ENCODE peak calls at places on chromosomes 2 and 18, in six cellular contexts. C, M, B, O, Q and T are unnamed samples.

GRCh38 chr2:181517685-181518301 is 60.6 kb downstream of the ITGA4 start:
- DNase-seq in C (no peak), M (peak; percentile 8), B (no peak), O (no peak), Q (no peak), T (no peak)

GRCh38 chr2:189304360-189304759 is 124.8 kb upstream of the COL5A2 start:
- DNase-seq in C (no peak), M (peak; percentile 79), B (no peak), O (no peak), Q (no peak), T (no peak)

GRCh38 chr18:37935086-37935485 is 369.5 kb upstream of the CELF4 start:
- DNase-seq in C (no peak), M (no peak), B (no peak), O (no peak), Q (no peak), T (no peak)

GRCh38 chr2:155485141-155485842 is 786.8 kb downstream of the KCNJ3 start:
- DNase-seq in C (no peak), M (no peak), B (no peak), O (no peak), Q (no peak), T (no peak)

GRCh38 chr2:100818003-100818605 is 1.8 kb upstream of the NPAS2 start:
- DNase-seq in C (peak; percentile 32), M (no peak), B (peak; percentile 65), O (no peak), Q (no peak), T (no peak)

GRCh38 chr2:18836436-18836835 is 247.1 kb upstream of the NT5C1B start:
- DNase-seq in C (no peak), M (no peak), B (no peak), O (no peak), Q (peak; percentile 64), T (no peak)

GRCh38 chr2:128414351-128414750 is 95.7 kb upstream of the HS6ST1 start:
- DNase-seq in C (no peak), M (no peak), B (no peak), O (no peak), Q (peak; percentile 78), T (no peak)

GRCh38 chr2:234308814-234309195 is 188.1 kb downstream of the ARL4C start:
- DNase-seq in C (peak; percentile 58), M (peak; percentile 83), B (peak; percentile 11), O (no peak), Q (no peak), T (no peak)

GRCh38 chr2:160612266-160612864 is 118.8 kb upstream of the RBMS1 start:
- DNase-seq in C (no peak), M (no peak), B (no peak), O (no peak), Q (no peak), T (no peak)

GRCh38 chr2:241412144-241412543 is 56.1 kb downstream of the FARP2 start:
- DNase-seq in C (no peak), M (no peak), B (peak; percentile 82), O (no peak), Q (no peak), T (no peak)

GRCh38 chr18:7064346-7064745 is 53.3 kb downstream of the LAMA1 start:
- DNase-seq in C (no peak), M (no peak), B (no peak), O (no peak), Q (no peak), T (no peak)

GRCh38 chr18:22169889-22170420 is 566 bp downstream of the GATA6 start:
- DNase-seq in C (no peak), M (no peak), B (peak; percentile 74), O (no peak), Q (peak; percentile 74), T (no peak)

GRCh38 chr2:206160124-206160806 is 570 bp downstream of the EEF1B2 start:
- DNase-seq in C (no peak), M (no peak), B (peak; percentile 63), O (no peak), Q (no peak), T (no peak)

DNA sequence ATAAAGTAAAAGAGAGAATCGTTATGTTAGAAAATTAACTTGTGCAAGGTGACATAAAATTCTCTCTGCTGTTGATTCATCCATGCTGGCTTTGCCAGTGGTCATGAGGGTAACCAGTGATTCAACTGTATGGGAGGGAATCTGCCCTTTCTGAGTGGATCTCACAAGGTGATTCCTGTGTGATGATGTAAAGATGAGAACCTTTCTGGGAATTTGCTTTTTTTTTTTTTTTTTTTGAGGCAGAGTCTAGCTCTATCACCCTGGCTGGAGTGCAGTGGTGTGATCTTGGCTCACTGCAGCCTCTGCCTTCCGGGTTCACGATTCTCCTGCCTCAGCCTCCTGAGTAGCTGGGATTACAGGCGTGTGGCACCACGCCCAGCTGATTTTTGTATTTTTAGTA is 23.3 kb downstream of the RAB31 start:
- DNase-seq in C (no peak), M (no peak), B (no peak), O (no peak), Q (peak; percentile 2), T (no peak)
- H3K27ac ChIP-seq in C (peak overlapping the region; percentile 62), M (no peak overlapping the region), B (no peak overlapping the region), O (no peak overlapping the region), Q (no peak overlapping the region), T (no peak overlapping the region)

DNA sequence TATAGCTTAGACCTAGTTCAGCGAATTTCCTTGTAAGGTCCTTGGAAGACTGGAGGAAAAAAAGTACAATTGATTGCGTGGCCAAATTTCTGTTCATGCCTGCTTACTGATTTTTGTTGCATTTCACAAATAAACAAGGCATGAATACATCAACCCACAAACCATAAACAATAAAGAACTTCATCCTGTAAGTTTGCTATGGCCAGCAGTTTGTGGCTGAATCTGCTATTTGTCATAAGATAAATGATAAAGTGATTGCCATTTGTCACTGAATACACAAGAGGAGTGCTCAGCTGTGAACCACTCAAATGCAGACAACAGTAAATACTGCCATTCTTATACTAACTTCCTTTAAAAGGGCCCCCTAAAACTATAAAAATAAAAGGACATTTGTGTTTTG is 259.5 kb downstream of the CCDC178 start:
- DNase-seq in C (no peak), M (no peak), B (no peak), O (no peak), Q (no peak), T (no peak)
- H3K4me1 ChIP-seq in C (no peaks in the 10 kb centered on the region), M (no peaks in the 10 kb centered on the region), B (peaks cover 16% of the 10 kb centered on the region), O (no peaks in the 10 kb centered on the region), Q (peaks cover 4% of the 10 kb centered on the region), T (no peaks in the 10 kb centered on the region)

DNA sequence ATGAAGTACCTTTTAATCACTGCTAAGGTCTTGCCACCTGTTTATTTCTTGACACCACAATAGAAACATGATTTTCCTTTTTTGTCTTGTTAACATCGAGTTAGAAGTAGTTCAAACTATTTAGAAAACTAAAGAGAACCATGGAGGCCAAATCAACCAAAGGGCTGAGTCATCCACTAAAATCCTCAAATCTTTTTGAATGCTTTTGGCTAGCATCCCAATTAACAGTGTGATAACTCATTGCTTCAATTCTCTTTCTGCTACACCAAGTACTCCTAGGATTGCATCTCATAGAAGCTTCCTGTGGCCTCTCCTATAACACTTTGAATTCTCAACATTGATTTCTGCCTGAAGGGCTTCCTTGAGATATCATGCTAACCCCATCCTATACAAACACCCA is 159.9 kb upstream of the MMADHC start:
- DNase-seq in C (no peak), M (no peak), B (peak; percentile 45), O (no peak), Q (no peak), T (no peak)
- H3K27ac ChIP-seq in C (no peak overlapping the region), M (no peak overlapping the region), B (no peak overlapping the region), O (no peak overlapping the region), Q (no peak overlapping the region), T (no peak overlapping the region)

DNA sequence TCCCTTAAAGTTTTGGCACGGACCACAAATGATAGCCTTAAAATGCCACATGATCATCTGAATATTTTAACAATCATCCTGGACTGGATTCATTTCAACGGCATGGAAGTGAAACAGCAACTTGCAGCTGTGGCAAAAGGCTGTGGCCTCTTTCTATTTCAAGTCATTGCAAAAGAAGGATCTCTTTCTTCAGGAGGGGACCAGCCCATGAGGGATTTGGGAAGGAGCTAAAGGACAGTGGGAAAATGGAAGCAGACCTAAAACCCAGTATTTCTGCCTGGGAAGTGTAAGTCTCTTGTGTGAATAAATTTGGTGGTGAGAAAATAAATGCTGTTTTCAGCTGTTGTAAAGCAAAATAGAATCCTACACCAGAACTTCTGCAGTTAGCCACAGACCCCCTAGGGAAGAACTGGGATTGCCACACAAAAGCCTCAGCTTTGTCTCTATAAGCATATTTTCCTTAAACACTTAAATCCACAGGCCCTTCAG is 107.3 kb upstream of the ZFP36L2 start:
- DNase-seq in C (no peak), M (no peak), B (peak; percentile 36), O (no peak), Q (no peak), T (no peak)
- H3K4me1 ChIP-seq in C (no peaks in the 10 kb centered on the region), M (no peaks in the 10 kb centered on the region), B (peaks cover 24% of the 10 kb centered on the region), O (no peaks in the 10 kb centered on the region), Q (peaks cover 3% of the 10 kb centered on the region), T (peaks cover 38% of the 10 kb centered on the region)

DNA sequence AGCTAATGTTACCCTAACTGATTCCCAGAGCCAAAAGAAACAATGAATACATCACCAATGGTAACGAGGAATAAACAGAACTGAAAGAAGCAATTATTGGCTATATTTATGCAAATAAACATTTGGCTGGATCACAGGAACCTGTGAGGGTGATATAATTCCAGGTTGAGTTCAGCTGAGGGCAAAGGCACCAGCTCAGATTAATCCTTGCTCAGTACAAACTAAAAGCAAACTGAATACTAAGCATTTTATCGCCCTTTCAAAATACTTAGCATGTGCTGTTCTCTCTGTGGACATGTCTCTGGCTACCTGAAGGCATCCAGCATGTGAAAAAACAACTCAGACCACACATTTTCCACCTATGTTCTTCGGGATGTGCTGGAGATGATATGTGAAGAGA is 791.7 kb downstream of the METTL4 start:
- DNase-seq in C (no peak), M (no peak), B (no peak), O (no peak), Q (no peak), T (no peak)
- H3K27ac ChIP-seq in C (no peak overlapping the region), M (no peak overlapping the region), B (no peak overlapping the region), O (no peak overlapping the region), Q (no peak overlapping the region), T (no peak overlapping the region)

DNA sequence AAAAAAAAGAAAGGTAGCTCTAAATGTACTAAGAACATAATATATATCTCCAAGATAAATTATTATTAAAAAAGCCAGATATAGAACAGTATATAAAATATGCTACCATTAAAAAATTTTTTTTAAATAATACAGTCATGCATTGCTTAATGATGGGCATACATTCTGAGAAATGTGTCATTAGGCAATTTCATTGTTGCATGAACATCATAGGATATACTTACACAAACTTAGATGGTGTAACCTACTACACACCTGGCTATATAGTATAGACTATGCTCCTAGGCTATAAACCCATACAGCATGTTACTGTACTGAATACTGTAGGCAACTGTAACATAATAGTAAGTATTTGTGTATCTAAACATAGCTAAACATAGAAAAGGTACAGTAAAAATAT is 18.3 kb upstream of the LAPTM4A start:
- DNase-seq in C (no peak), M (no peak), B (no peak), O (no peak), Q (no peak), T (no peak)
- H3K4me1 ChIP-seq in C (peaks cover 65% of the 10 kb centered on the region), M (no peaks in the 10 kb centered on the region), B (no peaks in the 10 kb centered on the region), O (no peaks in the 10 kb centered on the region), Q (peaks cover 7% of the 10 kb centered on the region), T (peaks cover 9% of the 10 kb centered on the region)

GRCh38 chr2:177242136-177242987 is 22.2 kb downstream of the NFE2L2 start:
- DNase-seq in C (peak; percentile 82), M (no peak), B (peak; percentile 91), O (no peak), Q (no peak), T (no peak)
- H3K27ac ChIP-seq in C (peak overlapping the region; percentile 86), M (peak overlapping the region; percentile 71), B (peak overlapping the region; percentile 99), O (peak overlapping the region; percentile 94), Q (peak overlapping the region; percentile 6), T (peak overlapping the region; percentile 89)

GRCh38 chr2:190410171-190410570 is 2.0 kb downstream of the MFSD6 start:
- DNase-seq in C (no peak), M (no peak), B (no peak), O (no peak), Q (no peak), T (no peak)
- H3K4me1 ChIP-seq in C (peaks cover 20% of the 10 kb centered on the region), M (peaks cover 33% of the 10 kb centered on the region), B (peaks cover 13% of the 10 kb centered on the region), O (peaks cover 3% of the 10 kb centered on the region), Q (no peaks in the 10 kb centered on the region), T (peaks cover 16% of the 10 kb centered on the region)